ENCODE peak calls at places on chromosomes 2 and 18, in seven cellular contexts. Z is AG09309, B is pancreas, X is astrocyte, V is brain microvascular endothelial cell, H is left ventricle myocardium inferior, Q is cardiac muscle cell. N is an unnamed sample.

GRCh38 chr2:30332791-30333453 is 101.6 kb downstream of the LBH start:
- DNase-seq in Z (no peak), B (no peak), X (no peak), V (no peak), H (no peak), Q (no peak), N (no peak)

GRCh38 chr2:41854227-41854626 is 193.6 kb upstream of the PKDCC start:
- DNase-seq in Z (no peak), B (no peak), X (peak), V (no peak), H (no peak), Q (no peak), N (no peak)

GRCh38 chr2:138013651-138014050 is 49.4 kb downstream of the HNMT start:
- DNase-seq in Z (no peak), B (no peak), X (no peak), V (no peak), H (no peak), Q (no peak), N (no peak)

GRCh38 chr2:200797242-200797770 is 14.4 kb upstream of the BZW1 start:
- DNase-seq in Z (no peak), B (peak), X (peak), V (no peak), H (peak), Q (peak), N (no peak)

GRCh38 chr2:216445489-216445888 is 33.2 kb downstream of the SMARCAL1 start:
- DNase-seq in Z (no peak), B (no peak), X (peak), V (peak), H (no peak), Q (no peak), N (no peak)

GRCh38 chr18:58615150-58616132 is 13.4 kb downstream of the ALPK2 start:
- DNase-seq in Z (no peak), B (no peak), X (no peak), V (no peak), H (no peak), Q (no peak), N (no peak)

GRCh38 chr18:22243513-22243912 is 74.1 kb downstream of the GATA6 start:
- DNase-seq in Z (no peak), B (no peak), X (no peak), V (no peak), H (no peak), Q (no peak), N (no peak)

GRCh38 chr18:58604301-58604700 is 24.6 kb downstream of the ALPK2 start:
- DNase-seq in Z (no peak), B (no peak), X (no peak), V (no peak), H (no peak), Q (no peak), N (no peak)

GRCh38 chr18:10193446-10193845 is 261.0 kb upstream of the APCDD1 start:
- DNase-seq in Z (no peak), B (no peak), X (peak), V (no peak), H (no peak), Q (no peak), N (no peak)

GRCh38 chr2:216023055-216023648 is 9.8 kb upstream of the MREG start:
- DNase-seq in Z (no peak), B (peak), X (peak), V (peak), H (no peak), Q (peak), N (no peak)

GRCh38 chr2:238574490-238575271 is 148.0 kb downstream of the ASB1 start:
- DNase-seq in Z (no peak), B (no peak), X (no peak), V (no peak), H (no peak), Q (no peak), N (no peak)

GRCh38 chr2:170396799-170397459 is 219.0 kb downstream of the MYO3B start:
- DNase-seq in Z (no peak), B (no peak), X (peak), V (no peak), H (no peak), Q (peak), N (no peak)

GRCh38 chr18:23772327-23772920 is 83.2 kb downstream of the LAMA3 start:
- DNase-seq in Z (no peak), B (no peak), X (no peak), V (no peak), H (no peak), Q (no peak), N (no peak)

GRCh38 chr2:37631292-37631691 is 40.1 kb downstream of the CDC42EP3 start:
- DNase-seq in Z (no peak), B (no peak), X (no peak), V (no peak), H (no peak), Q (no peak), N (no peak)

GRCh38 chr2:25078171-25079049 is 36.5 kb downstream of the EFR3B start:
- DNase-seq in Z (peak), B (no peak), X (peak), V (peak), H (no peak), Q (peak), N (no peak)

GRCh38 chr2:151176661-151177060 is 85.0 kb downstream of the RBM43 start:
- DNase-seq in Z (no peak), B (no peak), X (no peak), V (no peak), H (no peak), Q (no peak), N (no peak)

GRCh38 chr2:136381722-136382633 is 264.0 kb upstream of the CXCR4 start:
- DNase-seq in Z (no peak), B (no peak), X (no peak), V (no peak), H (no peak), Q (no peak), N (peak)

GRCh38 chr2:157415632-157416101 is 28.2 kb downstream of the CYTIP start:
- DNase-seq in Z (no peak), B (no peak), X (no peak), V (no peak), H (no peak), Q (no peak), N (no peak)

GRCh38 chr2:23567382-23567781 is 182.4 kb downstream of the KLHL29 start:
- DNase-seq in Z (no peak), B (no peak), X (no peak), V (no peak), H (no peak), Q (no peak), N (no peak)

GRCh38 chr2:23565374-23565773 is 180.4 kb downstream of the KLHL29 start:
- DNase-seq in Z (no peak), B (no peak), X (no peak), V (no peak), H (no peak), Q (no peak), N (no peak)

GRCh38 chr2:23565814-23566213 is 180.8 kb downstream of the KLHL29 start:
- DNase-seq in Z (no peak), B (no peak), X (no peak), V (no peak), H (peak), Q (no peak), N (no peak)

GRCh38 chr2:23564618-23564967 is 179.6 kb downstream of the KLHL29 start:
- DNase-seq in Z (no peak), B (no peak), X (peak), V (no peak), H (no peak), Q (no peak), N (no peak)

GRCh38 chr2:23566236-23567142 is 181.5 kb downstream of the KLHL29 start:
- DNase-seq in Z (no peak), B (no peak), X (no peak), V (no peak), H (no peak), Q (no peak), N (no peak)
- TF ChIP-seq CTCF in Z (peak), B (no peak), X (peak), V (peak), H (peak), Q (peak), N (no peak)

GRCh38 chr2:240733803-240734495 is 42.3 kb downstream of the AQP12A start:
- DNase-seq in Z (no peak), B (no peak), X (no peak), V (no peak), H (no peak), Q (no peak), N (no peak)
- TF ChIP-seq CTCF in Z (peak), B (no peak), X (no peak), V (peak), H (no peak), Q (no peak), N (no peak)

GRCh38 chr18:50839996-50840395 is 20.2 kb upstream of the MRO start:
- DNase-seq in Z (no peak), B (no peak), X (no peak), V (no peak), H (no peak), Q (peak), N (no peak)
- TF ChIP-seq CTCF in Z (no peak), B (no peak), X (no peak), V (no peak), H (no peak), Q (no peak), N (no peak)

GRCh38 chr18:33404244-33404873 is 36.2 kb downstream of the CCDC178 start:
- DNase-seq in Z (no peak), B (no peak), X (no peak), V (no peak), H (no peak), Q (peak), N (no peak)
- TF ChIP-seq CTCF in Z (no peak), B (no peak), X (peak), V (no peak), H (peak), Q (peak), N (no peak)

DNA sequence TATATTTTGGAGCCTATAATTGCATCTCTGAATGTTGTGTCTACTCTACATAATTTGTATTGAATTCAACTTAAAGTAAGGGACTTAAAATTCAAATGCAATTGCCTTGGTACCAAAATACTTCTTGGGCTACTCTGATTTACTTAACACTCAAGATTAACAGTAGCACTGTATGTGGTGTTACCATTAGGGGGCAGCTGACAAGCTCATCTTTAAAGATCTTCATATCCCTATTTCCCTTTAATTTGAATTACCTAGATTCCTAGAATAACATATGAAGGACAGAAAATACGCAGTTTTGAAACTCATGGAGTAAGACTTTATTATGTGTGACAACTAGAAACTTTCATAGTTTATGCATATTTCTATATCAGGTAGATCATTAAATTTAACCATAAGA is 37.4 kb upstream of the FAP start:
- DNase-seq in Z (no peak), B (no peak), X (no peak), V (no peak), H (no peak), Q (no peak), N (no peak)
- TF ChIP-seq CTCF in Z (no peak), B (no peak), X (no peak), V (no peak), H (no peak), Q (no peak), N (no peak)

GRCh38 chr2:70688427-70688826 is 79.6 kb downstream of the ADD2 start:
- DNase-seq in Z (no peak), B (no peak), X (no peak), V (no peak), H (no peak), Q (no peak), N (no peak)
- TF ChIP-seq CTCF in Z (no peak), B (no peak), X (no peak), V (no peak), H (no peak), Q (no peak), N (no peak)

GRCh38 chr2:38739524-38739923 is 11.6 kb downstream of the SRSF7 start:
- DNase-seq in Z (no peak), B (no peak), X (no peak), V (no peak), H (no peak), Q (no peak), N (no peak)

GRCh38 chr2:38742797-38743559 is 8.2 kb downstream of the SRSF7 start:
- DNase-seq in Z (no peak), B (no peak), X (no peak), V (no peak), H (no peak), Q (no peak), N (no peak)

GRCh38 chr2:38741542-38741852 is 9.7 kb downstream of the SRSF7 start:
- DNase-seq in Z (no peak), B (no peak), X (no peak), V (no peak), H (no peak), Q (no peak), N (no peak)

GRCh38 chr2:38743672-38744398 is 7.3 kb downstream of the SRSF7 start:
- DNase-seq in Z (no peak), B (no peak), X (no peak), V (no peak), H (no peak), Q (no peak), N (no peak)

DNA sequence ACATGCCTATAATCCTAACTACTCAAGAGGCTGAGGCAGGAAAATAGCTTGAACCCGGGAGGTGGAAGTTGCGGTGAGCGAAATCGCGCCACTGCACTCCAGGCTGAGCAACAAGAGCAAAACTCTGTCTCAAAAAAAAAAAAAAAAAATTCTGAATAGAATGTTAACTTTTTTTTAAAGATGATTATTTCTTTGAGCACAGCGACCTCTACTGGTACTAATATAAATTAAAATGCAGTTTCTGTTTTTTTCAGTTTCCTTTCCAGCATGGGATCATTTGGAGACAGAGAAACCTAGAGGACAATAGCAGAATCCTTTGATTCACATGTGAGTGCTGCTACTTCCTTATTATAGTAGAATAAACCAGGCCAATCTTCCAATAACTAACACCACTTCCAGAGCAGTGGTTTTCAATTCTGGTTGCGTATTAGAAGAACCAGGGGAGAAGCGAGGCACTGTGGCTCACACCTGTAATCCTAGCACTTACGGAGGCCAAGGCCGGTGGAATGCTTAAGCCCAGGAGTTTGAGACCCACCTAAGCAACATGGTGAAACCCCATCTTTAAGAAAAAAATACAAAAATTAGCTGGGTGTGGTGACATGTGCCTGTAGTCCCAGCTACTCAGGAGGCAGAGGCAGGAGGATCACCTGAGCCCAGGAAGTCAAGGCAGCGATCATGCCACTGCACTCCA is 10.2 kb downstream of the SRSF7 start:
- DNase-seq in Z (no peak), B (no peak), X (no peak), V (no peak), H (no peak), Q (peak), N (no peak)
- TF ChIP-seq CTCF in Z (peak), B (peak), X (peak), V (peak), H (peak), Q (peak), N (no peak)

DNA sequence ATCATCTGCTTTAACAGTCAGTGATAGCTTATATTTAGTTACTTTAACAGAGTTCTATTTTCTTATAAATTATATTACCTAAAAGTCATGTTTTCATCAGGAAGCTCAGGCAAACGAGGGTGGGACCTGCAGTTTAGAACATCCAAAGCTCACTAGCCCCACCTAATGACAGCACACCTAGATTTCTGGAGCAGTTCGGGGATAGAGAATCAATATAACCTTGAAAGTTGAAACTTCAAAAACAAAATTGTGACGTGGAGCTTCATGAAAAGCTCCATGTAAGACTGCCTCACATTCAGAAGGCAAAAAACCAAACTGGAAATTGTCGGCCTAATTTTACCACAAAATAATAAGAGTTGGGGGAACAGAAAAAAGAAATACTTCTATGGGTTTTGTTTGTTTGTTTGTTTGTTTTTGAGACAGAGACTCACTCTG is 185.9 kb upstream of the CCDC150 start:
- DNase-seq in Z (no peak), B (no peak), X (peak), V (peak), H (no peak), Q (peak), N (no peak)
- TF ChIP-seq CTCF in Z (peak), B (no peak), X (peak), V (peak), H (peak), Q (peak), N (no peak)

GRCh38 chr18:63073481-63073880 is 246.1 kb downstream of the BCL2 start:
- DNase-seq in Z (no peak), B (no peak), X (no peak), V (no peak), H (no peak), Q (no peak), N (no peak)
- TF ChIP-seq CTCF in Z (no peak), B (no peak), X (no peak), V (no peak), H (no peak), Q (no peak), N (no peak)